ENCODE peak calls at places on chromosome 13, in seven cellular contexts. U is NCI-H748 treated with DMSO at 0.1 percent for 48 hours, O is skeletal muscle cell, J is D721Med, N is heart right ventricle, R is astrocyte of the cerebellum, E is EL. X is an unnamed sample.

GRCh38 chr13:66359910-66360552 is 870.1 kb downstream of the PCDH9 start:
- DNase-seq in U (no peak), O (no peak), J (no peak), N (no peak), R (no peak), E (no peak), X (no peak)

GRCh38 chr13:99970761-99971575 is 599 bp downstream of the ZIC5 start:
- DNase-seq in U (no peak), O (no peak), J (no peak), N (no peak), R (no peak), E (no peak), X (peak)

GRCh38 chr13:36858285-36858684 is 39.3 kb downstream of the RFXAP start:
- DNase-seq in U (peak), O (no peak), J (no peak), N (no peak), R (peak), E (peak), X (peak)

GRCh38 chr13:45242070-45242469 is 41.2 kb upstream of the KCTD4 start:
- DNase-seq in U (no peak), O (peak), J (no peak), N (no peak), R (peak), E (peak), X (no peak)

GRCh38 chr13:106230450-106230849 is 305.0 kb downstream of the EFNB2 start:
- DNase-seq in U (no peak), O (peak), J (no peak), N (no peak), R (peak), E (peak), X (no peak)

GRCh38 chr13:103272770-103273169 is 206.6 kb upstream of the SLC10A2 start:
- DNase-seq in U (no peak), O (no peak), J (no peak), N (no peak), R (no peak), E (no peak), X (no peak)

GRCh38 chr13:51222510-51223283 is 499 bp downstream of the FAM124A start:
- DNase-seq in U (peak), O (no peak), J (no peak), N (no peak), R (no peak), E (peak), X (peak)

GRCh38 chr13:49935171-49936084 is 712 bp downstream of the SPRYD7 start:
- DNase-seq in U (peak), O (no peak), J (no peak), N (peak), R (no peak), E (peak), X (peak)

GRCh38 chr13:28401303-28402056 is 93.4 kb downstream of the FLT1 start:
- DNase-seq in U (no peak), O (peak), J (no peak), N (no peak), R (no peak), E (peak), X (no peak)

GRCh38 chr13:70544706-70545105 is 436.5 kb upstream of the KLHL1 start:
- DNase-seq in U (no peak), O (no peak), J (no peak), N (no peak), R (no peak), E (no peak), X (no peak)

GRCh38 chr13:75256922-75257321 is 225.0 kb downstream of the TBC1D4 start:
- DNase-seq in U (no peak), O (no peak), J (no peak), N (no peak), R (no peak), E (peak), X (no peak)

GRCh38 chr13:67964091-67964490 is 734.0 kb upstream of the PCDH9 start:
- DNase-seq in U (no peak), O (no peak), J (no peak), N (no peak), R (no peak), E (no peak), X (no peak)

GRCh38 chr13:46685006-46685730 is 111.8 kb downstream of the ESD start:
- DNase-seq in U (no peak), O (no peak), J (no peak), N (no peak), R (no peak), E (no peak), X (no peak)

GRCh38 chr13:41611385-41611784 is 154.0 kb downstream of the RGCC start:
- DNase-seq in U (no peak), O (no peak), J (no peak), N (no peak), R (no peak), E (no peak), X (no peak)

GRCh38 chr13:63107163-63107935 is 1691.7 kb upstream of the PCDH20 start:
- DNase-seq in U (no peak), O (peak), J (no peak), N (no peak), R (peak), E (no peak), X (no peak)

GRCh38 chr13:36362251-36362650 is 16.1 kb upstream of the SPART start:
- DNase-seq in U (no peak), O (peak), J (no peak), N (no peak), R (no peak), E (peak), X (no peak)

GRCh38 chr13:48318014-48318713 is 14.6 kb downstream of the RB1 start:
- DNase-seq in U (no peak), O (no peak), J (no peak), N (peak), R (no peak), E (no peak), X (no peak)